ENCODE peak calls at places on chromosome 18, in nine cellular contexts. H is HepG2, M is A549, R is HCT116, D is K562, F is GM12878, J is endothelial cell of umbilical vein, C is H1, E is SK-N-SH. L is an unnamed sample.

GRCh38 chr18:45688113-45688512 is 35.9 kb upstream of the SLC14A1 start:
- DNase-seq in H (no peak), M (no peak), R (no peak), D (no peak), F (no peak), J (no peak), C (no peak), E (no peak), L (peak)

GRCh38 chr18:21243041-21243431 is 1.0 kb downstream of the GREB1L start:
- DNase-seq in H (no peak), M (peak), R (no peak), D (no peak), F (no peak), J (no peak), C (no peak), E (no peak), L (no peak)

GRCh38 chr18:8107426-8107825 is 501.8 kb upstream of the RAB12 start:
- DNase-seq in H (no peak), M (no peak), R (no peak), D (no peak), F (no peak), J (no peak), C (no peak), E (no peak), L (no peak)

GRCh38 chr18:79681484-79682387 is 2.1 kb downstream of the CTDP1 start:
- DNase-seq in H (no peak), M (no peak), R (no peak), D (no peak), F (no peak), J (no peak), C (no peak), E (no peak), L (peak)

GRCh38 chr18:56289381-56289780 is 349.0 kb downstream of the TXNL1 start:
- DNase-seq in H (no peak), M (no peak), R (no peak), D (no peak), F (no peak), J (no peak), C (no peak), E (no peak), L (no peak)

GRCh38 chr18:44497757-44498490 is 182.8 kb upstream of the SETBP1 start:
- DNase-seq in H (no peak), M (no peak), R (no peak), D (no peak), F (no peak), J (no peak), C (no peak), E (peak), L (no peak)

GRCh38 chr18:68817584-68817983 is 19.7 kb downstream of the CCDC102B start:
- DNase-seq in H (no peak), M (no peak), R (no peak), D (no peak), F (no peak), J (no peak), C (no peak), E (no peak), L (no peak)

GRCh38 chr18:45467307-45467706 is 148.0 kb upstream of the SLC14A2 start:
- DNase-seq in H (no peak), M (no peak), R (no peak), D (no peak), F (no peak), J (peak), C (no peak), E (no peak), L (peak)

GRCh38 chr18:51337406-51337805 is 139.9 kb upstream of the MEX3C start:
- DNase-seq in H (no peak), M (no peak), R (no peak), D (no peak), F (no peak), J (no peak), C (no peak), E (no peak), L (no peak)

GRCh38 chr18:34386803-34387202 is 162.1 kb upstream of the NOL4 start:
- DNase-seq in H (no peak), M (no peak), R (no peak), D (no peak), F (no peak), J (no peak), C (no peak), E (no peak), L (no peak)

GRCh38 chr18:35971661-35972196 is 750 bp upstream of the RMP24 start:
- DNase-seq in H (peak), M (no peak), R (no peak), D (no peak), F (no peak), J (no peak), C (no peak), E (no peak), L (no peak)

GRCh38 chr18:74200780-74201179 is 52.5 kb downstream of the TIMM21 start:
- DNase-seq in H (no peak), M (no peak), R (no peak), D (no peak), F (no peak), J (no peak), C (no peak), E (no peak), L (no peak)

GRCh38 chr18:46917808-46918600 is 602 bp downstream of the KATNAL2 start:
- DNase-seq in H (no peak), M (no peak), R (no peak), D (peak), F (no peak), J (no peak), C (peak), E (no peak), L (peak)

GRCh38 chr18:8949206-8949605 is 153.3 kb upstream of the NDUFV2 start:
- DNase-seq in H (no peak), M (no peak), R (no peak), D (no peak), F (no peak), J (no peak), C (no peak), E (peak), L (no peak)

GRCh38 chr18:10475633-10476388 is 21.4 kb downstream of the APCDD1 start:
- DNase-seq in H (no peak), M (no peak), R (no peak), D (no peak), F (no peak), J (no peak), C (no peak), E (no peak), L (no peak)
- H3K4me3 ChIP-seq in H (no peak), M (no peak), R (no peak), D (no peak), F (no peak), J (no peak), C (no peak), E (no peak), L (no peak)

DNA sequence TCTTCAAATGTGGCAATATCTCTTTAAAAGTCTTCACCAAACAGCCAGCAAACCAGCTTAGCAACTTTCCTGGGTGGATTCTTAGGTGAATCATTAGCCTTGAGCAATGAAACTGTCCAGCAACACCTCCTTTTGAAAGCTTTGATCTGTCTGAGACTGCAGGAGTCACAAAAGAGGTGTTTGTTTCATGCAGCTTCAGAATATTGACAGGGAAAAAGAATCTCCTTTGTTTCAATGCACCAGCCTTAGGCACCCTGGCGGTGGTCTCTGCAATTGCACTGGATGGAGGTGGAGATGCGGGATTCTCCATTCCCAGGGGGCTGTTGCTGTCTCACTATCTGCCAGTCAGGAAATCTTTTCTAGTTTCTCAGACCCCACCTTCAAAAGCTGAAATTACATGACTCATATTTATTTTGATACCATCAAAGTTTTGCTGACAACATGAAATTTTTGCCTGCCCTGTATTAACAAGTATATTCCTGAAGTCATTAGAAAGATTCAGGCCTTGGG is 76.0 kb upstream of the DSG1 start:
- DNase-seq in H (peak), M (peak), R (peak), D (peak), F (no peak), J (no peak), C (peak), E (peak), L (peak)
- TF ChIP-seq CTCF in H (peak), M (peak), R (peak), D (peak), F (peak), J (no peak), C (peak), E (peak), L (no peak)

GRCh38 chr18:37249895-37250618 is 315.5 kb downstream of the CELF4 start:
- DNase-seq in H (no peak), M (no peak), R (no peak), D (no peak), F (no peak), J (no peak), C (no peak), E (no peak), L (no peak)
- TF ChIP-seq MAX in H (no peak), M (no peak), R (no peak), D (no peak), F (no peak), J (no peak), C (no peak), E (no peak), L (no peak)

DNA sequence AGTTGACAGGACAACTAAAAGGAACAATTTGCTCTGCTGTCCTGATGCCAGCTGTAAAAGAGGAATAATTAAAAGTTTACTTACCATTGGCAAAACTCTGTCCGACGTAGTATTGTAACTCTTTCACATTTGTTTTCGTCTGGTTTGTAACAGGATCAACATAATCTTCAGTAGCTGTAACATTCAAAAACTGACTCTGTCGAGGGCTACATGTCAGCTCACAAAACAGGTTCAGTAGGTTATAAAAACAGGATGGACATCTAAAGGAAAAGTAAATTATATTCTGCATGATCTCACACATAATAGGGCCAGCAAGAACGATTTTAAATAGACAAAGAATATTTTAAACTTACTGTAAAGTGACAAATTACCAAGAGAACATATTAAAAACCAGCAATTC is 17.6 kb downstream of the NPC1 start:
- DNase-seq in H (no peak), M (no peak), R (no peak), D (no peak), F (no peak), J (no peak), C (no peak), E (no peak), L (no peak)
- H3K4me3 ChIP-seq in H (no peak), M (no peak), R (no peak), D (no peak), F (no peak), J (no peak), C (no peak), E (no peak), L (no peak)

GRCh38 chr18:63073481-63073880 is 246.1 kb downstream of the BCL2 start:
- DNase-seq in H (peak), M (no peak), R (no peak), D (no peak), F (no peak), J (no peak), C (no peak), E (no peak), L (peak)
- TF ChIP-seq CTCF in H (peak), M (no peak), R (peak), D (peak), F (peak), J (no peak), C (peak), E (no peak), L (peak)

GRCh38 chr18:1488957-1489356 is 584.3 kb downstream of the ADCYAP1 start:
- DNase-seq in H (no peak), M (no peak), R (no peak), D (no peak), F (no peak), J (no peak), C (no peak), E (no peak), L (no peak)

GRCh38 chr18:1487457-1487856 is 582.8 kb downstream of the ADCYAP1 start:
- DNase-seq in H (no peak), M (no peak), R (no peak), D (no peak), F (no peak), J (no peak), C (no peak), E (no peak), L (no peak)

GRCh38 chr18:1483386-1483785 is 578.7 kb downstream of the ADCYAP1 start:
- DNase-seq in H (no peak), M (no peak), R (no peak), D (no peak), F (no peak), J (no peak), C (no peak), E (no peak), L (no peak)

DNA sequence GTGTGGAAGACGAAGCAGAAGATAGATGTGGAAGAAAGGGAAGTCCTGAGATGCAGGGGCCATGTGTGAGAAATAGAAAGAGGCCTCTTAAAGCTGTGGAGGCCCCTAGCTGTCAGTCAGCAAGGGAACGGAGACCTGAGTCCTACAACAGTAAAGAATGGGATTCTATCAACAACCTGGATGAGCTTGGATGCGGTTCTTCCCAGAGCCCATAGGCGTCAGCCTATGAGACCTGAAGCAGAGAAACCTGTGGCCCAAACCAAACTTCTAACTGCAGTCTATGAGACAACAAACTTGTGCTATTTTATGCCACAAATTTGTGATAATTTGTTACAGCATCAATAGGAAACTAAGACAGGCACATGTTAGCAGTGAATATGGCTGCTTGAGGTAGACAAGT is 583.7 kb downstream of the ADCYAP1 start:
- DNase-seq in H (no peak), M (no peak), R (no peak), D (no peak), F (no peak), J (no peak), C (no peak), E (no peak), L (no peak)
- TF ChIP-seq MAX in H (no peak), M (no peak), R (no peak), D (no peak), F (no peak), J (no peak), C (no peak), E (no peak), L (no peak)

L was measured in NB4.